ENCODE peak calls at places on chromosomes 13 and 19, in six cellular contexts. One of them, this sample, is unnamed.

GRCh38 chr13:99442273-99442895 is 58.9 kb upstream of the TM9SF2 start:
- DNase-seq in GM12878: no peak
- DNase-seq in A549: peak
- DNase-seq in endothelial cell of umbilical vein: peak
- DNase-seq in K562: peak
- DNase-seq in HepG2: peak
- DNase-seq in this sample: peak

GRCh38 chr19:38971672-38972071 is 3.9 kb downstream of the FBXO17 start:
- DNase-seq in K562: no peak
- DNase-seq in endothelial cell of umbilical vein: no peak
- DNase-seq in A549: no peak
- DNase-seq in GM12878: no peak
- DNase-seq in HepG2: no peak
- DNase-seq in this sample: no peak

GRCh38 chr19:18373407-18373891 is 12.5 kb upstream of the GDF15 start:
- DNase-seq in A549: no peak
- DNase-seq in K562: no peak
- DNase-seq in GM12878: no peak
- DNase-seq in HepG2: no peak
- DNase-seq in endothelial cell of umbilical vein: no peak
- DNase-seq in this sample: no peak

GRCh38 chr19:18340237-18340989 is at the start of gene PGPEP1:
- DNase-seq in K562: peak
- DNase-seq in A549: peak
- DNase-seq in HepG2: no peak
- DNase-seq in endothelial cell of umbilical vein: peak
- DNase-seq in GM12878: no peak
- DNase-seq in this sample: peak

GRCh38 chr19:54189020-54189667 is at the start of gene MBOAT7:
- DNase-seq in HepG2: no peak
- DNase-seq in K562: peak
- DNase-seq in endothelial cell of umbilical vein: no peak
- DNase-seq in GM12878: no peak
- DNase-seq in A549: no peak
- DNase-seq in this sample: no peak

GRCh38 chr19:33871605-33872004 is 74.9 kb downstream of the KCTD15 start:
- DNase-seq in A549: no peak
- DNase-seq in HepG2: no peak
- DNase-seq in K562: no peak
- DNase-seq in endothelial cell of umbilical vein: no peak
- DNase-seq in GM12878: no peak
- DNase-seq in this sample: no peak

GRCh38 chr19:44718441-44719261 is 19.7 kb downstream of the CEACAM16 start:
- DNase-seq in A549: peak
- DNase-seq in endothelial cell of umbilical vein: peak
- DNase-seq in GM12878: no peak
- DNase-seq in K562: no peak
- DNase-seq in HepG2: peak
- DNase-seq in this sample: no peak

GRCh38 chr19:53809518-53810186 is 14.5 kb downstream of the NLRP12 start:
- DNase-seq in HepG2: no peak
- DNase-seq in A549: peak
- DNase-seq in endothelial cell of umbilical vein: peak
- DNase-seq in K562: peak
- DNase-seq in GM12878: no peak
- DNase-seq in this sample: peak

GRCh38 chr13:26785845-26786630 is 25.5 kb upstream of the GPR12 start:
- DNase-seq in endothelial cell of umbilical vein: no peak
- DNase-seq in K562: no peak
- DNase-seq in A549: no peak
- DNase-seq in GM12878: no peak
- DNase-seq in HepG2: no peak
- DNase-seq in this sample: peak

GRCh38 chr13:46345400-46345799 is 41.7 kb downstream of the RUBCNL start:
- DNase-seq in HepG2: no peak
- DNase-seq in K562: no peak
- DNase-seq in A549: no peak
- DNase-seq in GM12878: no peak
- DNase-seq in endothelial cell of umbilical vein: no peak
- DNase-seq in this sample: no peak

GRCh38 chr13:95643814-95644598 is 500 bp downstream of the DZIP1 start:
- DNase-seq in endothelial cell of umbilical vein: peak
- DNase-seq in A549: peak
- DNase-seq in K562: no peak
- DNase-seq in GM12878: no peak
- DNase-seq in HepG2: peak
- DNase-seq in this sample: no peak

GRCh38 chr19:30084390-30084819 is 142.4 kb downstream of the URI1 start:
- DNase-seq in GM12878: no peak
- DNase-seq in A549: no peak
- DNase-seq in K562: no peak
- DNase-seq in endothelial cell of umbilical vein: no peak
- DNase-seq in HepG2: no peak
- DNase-seq in this sample: no peak

GRCh38 chr13:43054803-43055802 is 31.7 kb downstream of the DNAJC15 start:
- DNase-seq in HepG2: peak
- DNase-seq in K562: no peak
- DNase-seq in A549: peak
- DNase-seq in endothelial cell of umbilical vein: peak
- DNase-seq in GM12878: no peak
- DNase-seq in this sample: no peak

GRCh38 chr13:81929988-81930387 is 1589.1 kb upstream of the SPRY2 start:
- DNase-seq in K562: no peak
- DNase-seq in GM12878: no peak
- DNase-seq in A549: peak
- DNase-seq in endothelial cell of umbilical vein: peak
- DNase-seq in HepG2: peak
- DNase-seq in this sample: peak

GRCh38 chr13:108031859-108032258 is 183.5 kb downstream of the LIG4 start:
- DNase-seq in HepG2: no peak
- DNase-seq in endothelial cell of umbilical vein: no peak
- DNase-seq in K562: no peak
- DNase-seq in A549: no peak
- DNase-seq in GM12878: no peak
- DNase-seq in this sample: no peak

GRCh38 chr13:29884671-29885424 is 34.4 kb upstream of the UBL3 start:
- DNase-seq in K562: no peak
- DNase-seq in HepG2: peak
- DNase-seq in A549: no peak
- DNase-seq in GM12878: no peak
- DNase-seq in endothelial cell of umbilical vein: no peak
- DNase-seq in this sample: no peak

GRCh38 chr19:16070366-16070990 is 5.8 kb upstream of the TPM4 start:
- DNase-seq in HepG2: peak
- DNase-seq in K562: peak
- DNase-seq in GM12878: no peak
- DNase-seq in A549: peak
- DNase-seq in endothelial cell of umbilical vein: peak
- DNase-seq in this sample: peak

GRCh38 chr19:13181747-13182388 is 31.7 kb downstream of the IER2 start:
- DNase-seq in A549: no peak
- DNase-seq in K562: peak
- DNase-seq in HepG2: no peak
- DNase-seq in endothelial cell of umbilical vein: peak
- DNase-seq in GM12878: no peak
- DNase-seq in this sample: peak

GRCh38 chr13:24865158-24865557 is 101.2 kb downstream of the RNF17 start:
- DNase-seq in A549: no peak
- DNase-seq in K562: no peak
- DNase-seq in GM12878: no peak
- DNase-seq in endothelial cell of umbilical vein: no peak
- DNase-seq in HepG2: no peak
- DNase-seq in this sample: peak

GRCh38 chr13:100131863-100132574 is 43.1 kb downstream of the PCCA start:
- DNase-seq in A549: peak
- DNase-seq in GM12878: no peak
- DNase-seq in K562: peak
- DNase-seq in endothelial cell of umbilical vein: peak
- DNase-seq in HepG2: peak
- DNase-seq in this sample: peak

GRCh38 chr19:35555301-35556005 is 8.0 kb downstream of the ATP4A start:
- DNase-seq in GM12878: no peak
- DNase-seq in HepG2: peak
- DNase-seq in A549: peak
- DNase-seq in endothelial cell of umbilical vein: no peak
- DNase-seq in K562: peak
- DNase-seq in this sample: peak

GRCh38 chr13:27425918-27426630 is 1.7 kb downstream of the GTF3A start:
- DNase-seq in A549: peak
- DNase-seq in endothelial cell of umbilical vein: peak
- DNase-seq in HepG2: peak
- DNase-seq in GM12878: peak
- DNase-seq in K562: peak
- DNase-seq in this sample: peak

GRCh38 chr19:32387701-32388392 is 17.7 kb upstream of the DPY19L3 start:
- DNase-seq in endothelial cell of umbilical vein: no peak
- DNase-seq in A549: no peak
- DNase-seq in K562: no peak
- DNase-seq in HepG2: no peak
- DNase-seq in GM12878: no peak
- DNase-seq in this sample: peak

DNA sequence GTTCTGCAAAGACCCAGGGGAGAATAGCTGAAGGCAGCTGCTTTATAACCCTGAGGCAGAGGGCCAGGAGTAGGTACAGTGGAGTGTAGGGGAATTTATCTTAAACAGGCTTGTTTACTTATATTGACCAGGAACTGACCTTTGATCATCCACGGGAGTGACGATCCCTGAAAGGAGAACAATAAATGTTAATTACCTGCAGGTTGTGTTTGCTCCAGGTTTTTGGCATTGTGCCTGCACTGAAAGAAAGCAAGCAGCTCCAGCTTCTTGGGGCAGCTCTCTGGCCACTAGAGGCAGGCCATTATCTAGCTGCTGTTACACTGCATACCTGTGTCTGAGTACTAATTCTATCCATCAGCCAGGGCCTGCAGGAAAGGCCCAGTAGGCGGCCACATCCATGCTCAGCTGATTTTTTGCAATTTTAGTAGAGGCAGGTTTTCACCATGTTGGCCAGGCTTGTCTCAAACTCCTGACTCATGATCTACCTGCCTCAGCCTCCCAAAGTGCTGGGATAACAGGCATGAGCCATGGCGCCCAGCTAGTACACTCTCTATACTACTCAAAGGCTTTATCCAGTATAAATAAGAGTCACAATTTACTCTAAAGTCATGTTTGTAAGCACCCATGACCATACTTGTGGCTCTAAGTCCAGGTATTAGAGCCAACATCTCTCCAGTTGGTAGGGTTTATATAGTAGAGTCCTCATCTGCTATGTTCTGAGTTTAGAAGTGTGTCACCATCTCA is 8.5 kb upstream of the ZNF91 start:
- DNase-seq in GM12878: no peak
- DNase-seq in A549: no peak
- DNase-seq in HepG2: peak
- DNase-seq in K562: no peak
- DNase-seq in endothelial cell of umbilical vein: no peak
- DNase-seq in this sample: no peak
- TF ChIP-seq CTCF in GM12878: no peak
- TF ChIP-seq CTCF in A549: no peak
- TF ChIP-seq CTCF in HepG2: peak
- TF ChIP-seq CTCF in K562: no peak
- TF ChIP-seq CTCF in endothelial cell of umbilical vein: no peak
- TF ChIP-seq CTCF in this sample: no peak

GRCh38 chr19:11598746-11599145 is 1.5 kb downstream of the ZNF627 start:
- DNase-seq in endothelial cell of umbilical vein: no peak
- DNase-seq in HepG2: no peak
- DNase-seq in A549: no peak
- DNase-seq in K562: no peak
- DNase-seq in GM12878: no peak
- DNase-seq in this sample: no peak
- H3K4me3 ChIP-seq in endothelial cell of umbilical vein: peak
- H3K4me3 ChIP-seq in HepG2: no peak
- H3K4me3 ChIP-seq in A549: no peak
- H3K4me3 ChIP-seq in K562: peak
- H3K4me3 ChIP-seq in GM12878: peak
- H3K4me3 ChIP-seq in this sample: peak

DNA sequence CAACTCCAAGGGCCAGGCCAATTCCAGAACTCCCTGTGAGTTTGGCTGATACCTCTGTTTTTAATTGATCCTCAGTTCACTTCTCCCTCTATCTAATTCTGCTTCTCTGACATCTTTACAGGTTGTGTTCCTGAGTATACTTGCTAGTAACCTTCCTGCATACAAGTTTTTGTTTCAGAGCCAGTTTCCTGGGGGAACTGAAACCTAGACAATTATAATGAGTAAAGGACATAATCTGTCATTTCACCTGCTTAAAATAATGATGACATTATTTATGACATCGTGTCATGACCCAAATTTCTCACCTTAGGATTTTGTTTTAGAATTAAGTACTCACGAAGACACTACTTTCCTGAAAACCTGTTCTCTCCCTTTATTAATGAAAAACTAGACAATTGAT is 12.5 kb upstream of the MYCBP2 start:
- DNase-seq in endothelial cell of umbilical vein: no peak
- DNase-seq in HepG2: no peak
- DNase-seq in A549: no peak
- DNase-seq in K562: no peak
- DNase-seq in GM12878: no peak
- DNase-seq in this sample: no peak
- TF ChIP-seq MYC in endothelial cell of umbilical vein: no peak
- TF ChIP-seq MYC in HepG2: no peak
- TF ChIP-seq MYC in A549: no peak
- TF ChIP-seq MYC in K562: no peak
- TF ChIP-seq MYC in GM12878: no peak
- TF ChIP-seq MYC in this sample: no peak

DNA sequence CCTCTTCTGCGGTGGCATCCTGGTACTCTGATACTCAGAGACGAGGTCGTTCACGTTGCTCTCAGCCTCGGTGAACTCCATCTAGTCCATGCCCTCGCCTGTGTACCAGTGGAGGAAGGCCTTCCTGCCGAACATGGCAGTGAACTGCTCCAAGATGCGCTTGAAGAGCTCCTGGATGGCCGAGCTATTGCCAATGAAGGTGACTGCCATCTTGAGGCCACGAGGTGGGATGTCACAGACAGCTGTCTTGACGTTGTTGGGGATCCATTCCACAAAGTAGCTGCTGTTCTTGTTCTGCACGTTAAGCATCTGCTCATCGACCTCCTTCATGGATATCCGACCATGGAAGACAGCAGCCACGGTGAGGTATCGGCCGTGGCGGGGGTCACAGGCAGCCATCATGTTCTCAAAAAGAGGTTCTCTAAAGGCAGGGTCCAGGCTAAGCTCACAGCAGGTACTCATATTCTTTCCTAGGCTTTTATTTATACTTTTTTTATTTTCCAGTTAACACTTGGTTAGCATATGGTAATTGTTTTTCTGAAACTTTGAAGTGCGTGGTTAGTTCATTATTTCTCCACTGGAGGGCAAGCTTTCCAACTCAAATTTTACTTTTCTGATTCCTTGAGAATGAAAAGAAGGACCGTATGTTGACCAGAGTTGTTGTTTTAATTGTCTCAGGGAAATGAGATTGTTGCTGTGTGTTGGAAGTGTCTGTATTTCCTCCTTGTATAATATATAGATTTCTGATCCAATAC is 72.4 kb upstream of the RGCC start:
- DNase-seq in A549: peak
- DNase-seq in GM12878: no peak
- DNase-seq in HepG2: no peak
- DNase-seq in K562: no peak
- DNase-seq in endothelial cell of umbilical vein: peak
- DNase-seq in this sample: peak
- TF ChIP-seq CTCF in A549: peak
- TF ChIP-seq CTCF in GM12878: no peak
- TF ChIP-seq CTCF in HepG2: no peak
- TF ChIP-seq CTCF in K562: peak
- TF ChIP-seq CTCF in endothelial cell of umbilical vein: peak
- TF ChIP-seq CTCF in this sample: peak

This sample was measured in NB4.